ENCODE peak calls at places on chromosomes 11 and 22, in four cellular contexts. One of them, this sample, is unnamed.

GRCh38 chr11:70650075-70650909 is 252.0 kb downstream of the CTTN start:
- DNase-seq in mammary epithelial cell: peak
- DNase-seq in tibial nerve: peak
- DNase-seq in GM20000: peak
- DNase-seq in this sample: peak

GRCh38 chr11:7664867-7665266 is 8.4 kb downstream of the CYB5R2 start:
- DNase-seq in mammary epithelial cell: no peak
- DNase-seq in tibial nerve: no peak
- DNase-seq in GM20000: no peak
- DNase-seq in this sample: no peak

GRCh38 chr11:11316651-11317050 is 36.4 kb downstream of the CSNK2A3 start:
- DNase-seq in mammary epithelial cell: no peak
- DNase-seq in tibial nerve: no peak
- DNase-seq in GM20000: no peak
- DNase-seq in this sample: no peak

GRCh38 chr11:90426442-90426841 is 203.6 kb upstream of the CHORDC1 start:
- DNase-seq in mammary epithelial cell: no peak
- DNase-seq in tibial nerve: no peak
- DNase-seq in GM20000: no peak
- DNase-seq in this sample: no peak

GRCh38 chr22:37476389-37477329 is 9.5 kb downstream of the MFNG start:
- DNase-seq in mammary epithelial cell: no peak
- DNase-seq in tibial nerve: no peak
- DNase-seq in GM20000: no peak
- DNase-seq in this sample: peak

GRCh38 chr11:80958414-80958813 is 1517.6 kb upstream of the TENM4 start:
- DNase-seq in mammary epithelial cell: peak
- DNase-seq in tibial nerve: no peak
- DNase-seq in GM20000: no peak
- DNase-seq in this sample: no peak

GRCh38 chr11:32888805-32889204 is 3.8 kb upstream of the QSER1 start:
- DNase-seq in mammary epithelial cell: peak
- DNase-seq in tibial nerve: no peak
- DNase-seq in GM20000: no peak
- DNase-seq in this sample: no peak

GRCh38 chr22:41264408-41264941 is 21.5 kb downstream of the RANGAP1 start:
- DNase-seq in mammary epithelial cell: no peak
- DNase-seq in tibial nerve: no peak
- DNase-seq in GM20000: no peak
- DNase-seq in this sample: no peak

GRCh38 chr11:134514354-134514951 is 102.4 kb upstream of the B3GAT1 start:
- DNase-seq in mammary epithelial cell: no peak
- DNase-seq in tibial nerve: no peak
- DNase-seq in GM20000: no peak
- DNase-seq in this sample: peak

GRCh38 chr11:13667245-13667644 is 1.2 kb upstream of the FAR1 start:
- DNase-seq in mammary epithelial cell: peak
- DNase-seq in tibial nerve: no peak
- DNase-seq in GM20000: peak
- DNase-seq in this sample: no peak

GRCh38 chr11:104694259-104695070 is 203.8 kb downstream of the CASP12 start:
- DNase-seq in mammary epithelial cell: peak
- DNase-seq in tibial nerve: no peak
- DNase-seq in GM20000: no peak
- DNase-seq in this sample: peak

GRCh38 chr11:110850846-110851245 is 138.6 kb upstream of the ARHGAP20 start:
- DNase-seq in mammary epithelial cell: no peak
- DNase-seq in tibial nerve: no peak
- DNase-seq in GM20000: no peak
- DNase-seq in this sample: no peak

GRCh38 chr22:32546480-32546879 is 71.9 kb downstream of the FBXO7 start:
- DNase-seq in mammary epithelial cell: no peak
- DNase-seq in tibial nerve: no peak
- DNase-seq in GM20000: no peak
- DNase-seq in this sample: no peak

GRCh38 chr11:20162824-20163777 is 2.8 kb upstream of the DBX1 start:
- DNase-seq in mammary epithelial cell: peak
- DNase-seq in tibial nerve: no peak
- DNase-seq in GM20000: no peak
- DNase-seq in this sample: no peak

GRCh38 chr11:117300773-117301172 is 9.6 kb downstream of the BACE1-AS start:
- DNase-seq in mammary epithelial cell: no peak
- DNase-seq in tibial nerve: no peak
- DNase-seq in GM20000: no peak
- DNase-seq in this sample: no peak

GRCh38 chr11:14029415-14029814 is 66.9 kb downstream of the SPON1 start:
- DNase-seq in mammary epithelial cell: no peak
- DNase-seq in tibial nerve: no peak
- DNase-seq in GM20000: no peak
- DNase-seq in this sample: no peak

GRCh38 chr11:117143390-117143789 is 697 bp upstream of the PAFAH1B2 start:
- DNase-seq in mammary epithelial cell: peak
- DNase-seq in tibial nerve: no peak
- DNase-seq in GM20000: peak
- DNase-seq in this sample: peak

GRCh38 chr22:33984211-33984610 is 63.9 kb upstream of the LARGE1 start:
- DNase-seq in mammary epithelial cell: no peak
- DNase-seq in tibial nerve: no peak
- DNase-seq in GM20000: no peak
- DNase-seq in this sample: no peak

GRCh38 chr22:44793506-44794225 is 41.3 kb downstream of the ARHGAP8 start:
- DNase-seq in mammary epithelial cell: no peak
- DNase-seq in tibial nerve: no peak
- DNase-seq in GM20000: no peak
- DNase-seq in this sample: no peak

GRCh38 chr11:122850076-122850631 is 11.9 kb downstream of the CRTAM start:
- DNase-seq in mammary epithelial cell: no peak
- DNase-seq in tibial nerve: no peak
- DNase-seq in GM20000: no peak
- DNase-seq in this sample: no peak

GRCh38 chr22:28917747-28918543 is 34.6 kb downstream of the ZNRF3 start:
- DNase-seq in mammary epithelial cell: no peak
- DNase-seq in tibial nerve: no peak
- DNase-seq in GM20000: no peak
- DNase-seq in this sample: peak

GRCh38 chr11:41306435-41306834 is 153.0 kb downstream of the LRRC4C start:
- DNase-seq in mammary epithelial cell: no peak
- DNase-seq in tibial nerve: no peak
- DNase-seq in GM20000: peak
- DNase-seq in this sample: no peak

GRCh38 chr22:24543068-24543675 is 11.8 kb downstream of the GUCD1 start:
- DNase-seq in mammary epithelial cell: no peak
- DNase-seq in tibial nerve: no peak
- DNase-seq in GM20000: no peak
- DNase-seq in this sample: no peak

GRCh38 chr11:14075118-14075601 is 112.6 kb downstream of the SPON1 start:
- DNase-seq in mammary epithelial cell: peak
- DNase-seq in tibial nerve: no peak
- DNase-seq in GM20000: no peak
- DNase-seq in this sample: no peak

GRCh38 chr11:96067160-96067559 is 143.3 kb upstream of the MTMR2 start:
- DNase-seq in mammary epithelial cell: no peak
- DNase-seq in tibial nerve: no peak
- DNase-seq in GM20000: no peak
- DNase-seq in this sample: no peak

GRCh38 chr22:27240298-27240885 is 561.2 kb downstream of the MN1 start:
- DNase-seq in mammary epithelial cell: no peak
- DNase-seq in tibial nerve: no peak
- DNase-seq in GM20000: no peak
- DNase-seq in this sample: no peak

GRCh38 chr11:114398303-114398920 is 1.9 kb downstream of the C11orf71 start:
- DNase-seq in mammary epithelial cell: no peak
- DNase-seq in tibial nerve: no peak
- DNase-seq in GM20000: no peak
- DNase-seq in this sample: no peak

GRCh38 chr11:78920329-78920728 is 345.7 kb upstream of the NARS2 start:
- DNase-seq in mammary epithelial cell: no peak
- DNase-seq in tibial nerve: no peak
- DNase-seq in GM20000: no peak
- DNase-seq in this sample: no peak

GRCh38 chr11:78921517-78921916 is 346.9 kb upstream of the NARS2 start:
- DNase-seq in mammary epithelial cell: no peak
- DNase-seq in tibial nerve: no peak
- DNase-seq in GM20000: no peak
- DNase-seq in this sample: no peak

GRCh38 chr11:78914503-78914902 is 339.8 kb upstream of the NARS2 start:
- DNase-seq in mammary epithelial cell: no peak
- DNase-seq in tibial nerve: no peak
- DNase-seq in GM20000: no peak
- DNase-seq in this sample: no peak

GRCh38 chr11:78912778-78913177 is 338.1 kb upstream of the NARS2 start:
- DNase-seq in mammary epithelial cell: no peak
- DNase-seq in tibial nerve: no peak
- DNase-seq in GM20000: no peak
- DNase-seq in this sample: no peak

DNA sequence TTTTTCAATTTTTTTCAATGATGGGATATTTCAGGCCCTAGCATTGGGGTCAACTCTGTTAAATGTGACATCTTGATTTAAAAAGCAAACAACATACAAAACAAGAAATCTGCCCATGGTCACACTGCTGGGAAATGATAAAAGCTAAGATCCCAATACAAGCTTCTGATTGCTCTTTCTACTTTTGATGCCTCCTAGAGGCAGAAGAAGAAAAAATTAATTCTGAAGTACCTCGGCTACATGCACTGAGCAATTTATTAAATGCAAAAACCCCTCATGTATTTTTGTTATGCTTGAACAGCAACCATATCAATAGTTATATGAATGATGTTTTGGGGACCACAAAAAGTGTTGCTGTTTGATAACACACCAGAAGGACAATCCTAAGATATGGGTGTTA is 342.1 kb upstream of the NARS2 start:
- DNase-seq in mammary epithelial cell: no peak
- DNase-seq in tibial nerve: no peak
- DNase-seq in GM20000: no peak
- DNase-seq in this sample: no peak
- TF ChIP-seq CTCF in mammary epithelial cell: no peak
- TF ChIP-seq CTCF in tibial nerve: no peak
- TF ChIP-seq CTCF in GM20000: no peak
- TF ChIP-seq CTCF in this sample: no peak

DNA sequence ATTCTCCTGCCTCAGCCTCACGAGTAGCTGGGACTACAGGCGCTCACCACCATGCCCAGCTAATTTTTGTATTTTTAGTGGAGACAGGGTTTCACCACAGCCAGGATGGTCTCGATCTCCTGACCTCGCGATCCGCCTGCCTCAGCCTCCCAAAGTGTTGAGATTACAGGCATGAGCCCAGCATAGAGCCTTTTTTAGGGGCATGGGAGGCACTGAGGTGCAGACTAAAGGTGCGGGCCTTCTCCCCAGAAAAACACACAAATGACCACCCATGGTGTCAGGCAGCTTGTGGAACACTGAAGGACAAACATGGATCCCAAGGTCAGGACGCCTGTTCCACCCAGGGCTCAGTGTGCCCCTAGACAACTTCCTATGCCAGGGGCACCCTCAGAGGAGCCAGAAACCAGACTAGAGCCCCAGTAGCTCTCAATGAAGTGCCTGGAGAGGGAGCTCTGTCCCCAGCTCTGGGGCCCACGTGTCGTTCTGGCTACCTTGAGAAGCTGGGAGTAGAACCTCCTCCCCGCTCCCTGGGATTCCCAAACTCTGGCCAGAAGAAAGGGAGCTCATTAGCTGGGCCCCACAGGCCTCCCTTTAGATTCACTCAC is 21.2 kb upstream of the CD5 start:
- DNase-seq in mammary epithelial cell: no peak
- DNase-seq in tibial nerve: no peak
- DNase-seq in GM20000: no peak
- DNase-seq in this sample: no peak
- TF ChIP-seq CTCF in mammary epithelial cell: no peak
- TF ChIP-seq CTCF in tibial nerve: no peak
- TF ChIP-seq CTCF in GM20000: no peak
- TF ChIP-seq CTCF in this sample: no peak

DNA sequence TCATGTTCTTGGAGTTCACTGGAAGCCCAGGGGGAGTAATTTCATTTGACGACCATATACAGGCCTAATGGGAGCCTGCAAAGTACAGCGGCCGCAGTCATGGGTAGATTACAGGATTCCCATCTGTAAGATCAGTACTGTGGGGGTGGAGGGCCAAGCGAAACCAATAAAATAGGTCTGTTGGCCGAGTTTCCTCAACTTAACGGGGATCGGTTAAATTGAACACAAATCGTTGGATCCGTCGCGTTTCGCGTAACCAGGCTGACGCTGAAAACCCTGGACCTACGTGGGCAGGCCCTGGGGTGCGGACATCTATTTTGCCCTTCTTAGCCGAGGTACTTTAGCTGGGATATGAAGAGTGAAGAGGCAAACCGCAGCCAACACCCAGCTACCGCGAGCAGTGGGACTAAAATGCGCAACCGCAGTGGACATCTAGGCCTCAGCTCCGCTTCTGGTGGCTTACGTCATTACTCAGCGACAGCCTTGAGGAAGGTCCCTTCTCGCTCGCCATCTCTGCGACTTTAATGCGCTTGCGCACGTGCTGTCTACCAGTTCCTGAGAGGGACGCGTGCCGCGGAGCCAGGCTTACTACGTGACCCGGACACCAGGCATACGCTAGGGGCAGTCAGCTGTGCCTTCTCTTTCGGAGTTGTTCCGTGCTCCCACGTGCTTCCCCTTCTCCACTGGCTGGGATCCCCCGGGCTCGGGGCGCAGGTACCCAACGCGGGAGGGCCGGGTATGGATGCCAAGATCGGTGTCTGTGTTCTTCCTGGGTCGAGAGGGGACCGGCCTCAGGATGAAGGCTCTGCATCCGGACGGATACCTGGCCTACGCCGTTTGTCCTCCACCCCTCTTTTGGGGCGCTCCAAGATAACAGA is at the start of gene NAT10:
- DNase-seq in mammary epithelial cell: peak
- DNase-seq in tibial nerve: peak
- DNase-seq in GM20000: peak
- DNase-seq in this sample: peak
- TF ChIP-seq CTCF in mammary epithelial cell: no peak
- TF ChIP-seq CTCF in tibial nerve: no peak
- TF ChIP-seq CTCF in GM20000: no peak
- TF ChIP-seq CTCF in this sample: peak

GRCh38 chr11:65013692-65014145 is 241 bp upstream of the ARL2 start:
- DNase-seq in mammary epithelial cell: peak
- DNase-seq in tibial nerve: peak
- DNase-seq in GM20000: peak
- DNase-seq in this sample: peak
- TF ChIP-seq CTCF in mammary epithelial cell: no peak
- TF ChIP-seq CTCF in tibial nerve: no peak
- TF ChIP-seq CTCF in GM20000: peak
- TF ChIP-seq CTCF in this sample: peak

GRCh38 chr11:101862410-101863233 is 52.2 kb upstream of the CEP126 start:
- DNase-seq in mammary epithelial cell: peak
- DNase-seq in tibial nerve: no peak
- DNase-seq in GM20000: no peak
- DNase-seq in this sample: peak

GRCh38 chr11:101863361-101863760 is 51.4 kb upstream of the CEP126 start:
- DNase-seq in mammary epithelial cell: no peak
- DNase-seq in tibial nerve: no peak
- DNase-seq in GM20000: no peak
- DNase-seq in this sample: no peak

GRCh38 chr11:101864098-101864497 is 50.7 kb upstream of the CEP126 start:
- DNase-seq in mammary epithelial cell: no peak
- DNase-seq in tibial nerve: no peak
- DNase-seq in GM20000: no peak
- DNase-seq in this sample: no peak

GRCh38 chr11:101860694-101861371 is 54.0 kb upstream of the CEP126 start:
- DNase-seq in mammary epithelial cell: peak
- DNase-seq in tibial nerve: peak
- DNase-seq in GM20000: peak
- DNase-seq in this sample: peak
- TF ChIP-seq CTCF in mammary epithelial cell: peak
- TF ChIP-seq CTCF in tibial nerve: peak
- TF ChIP-seq CTCF in GM20000: peak
- TF ChIP-seq CTCF in this sample: peak